ENCODE peak calls at places on chromosomes 12 and 14, in seven cellular contexts. U is PC-9, G is kidney epithelial cell, K is PC-3, Z is NB4, X is ovary, C is activated B cell treated with CpG ODN at 0.5 μM for 24 hours. V is an unnamed sample.

GRCh38 chr12:19739195-19739776 is 300.0 kb downstream of the AEBP2 start:
- DNase-seq in U (peak; percentile 23), G (peak; percentile 14), K (peak; percentile 71), Z (peak; percentile 87), X (no peak), C (no peak), V (no peak)

GRCh38 chr14:96626916-96627315 is 124.7 kb downstream of the PAPOLA start:
- DNase-seq in U (no peak), G (no peak), K (peak; percentile 28), Z (no peak), X (no peak), C (no peak), V (no peak)

GRCh38 chr12:41512531-41512930 is 324.4 kb downstream of the PDZRN4 start:
- DNase-seq in U (no peak), G (no peak), K (no peak), Z (no peak), X (no peak), C (no peak), V (no peak)

GRCh38 chr12:51326762-51327439 is 2.9 kb upstream of the BIN2 start:
- DNase-seq in U (peak; percentile 53), G (no peak), K (peak; percentile 36), Z (peak; percentile 99), X (no peak), C (no peak), V (no peak)

GRCh38 chr12:13342971-13343370 is 146.4 kb downstream of the EMP1 start:
- DNase-seq in U (no peak), G (no peak), K (no peak), Z (no peak), X (no peak), C (no peak), V (no peak)

GRCh38 chr14:73526036-73526984 is 10.6 kb upstream of the ACOT1 start:
- DNase-seq in U (peak; percentile 58), G (no peak), K (peak; percentile 97), Z (no peak), X (no peak), C (no peak), V (no peak)

GRCh38 chr12:92927055-92927435 is 2.0 kb downstream of the EEA1 start:
- DNase-seq in U (no peak), G (no peak), K (peak; percentile 56), Z (peak; percentile 61), X (no peak), C (no peak), V (no peak)

GRCh38 chr12:79689477-79690155 is 1.1 kb downstream of the PAWR start:
- DNase-seq in U (peak; percentile 31), G (no peak), K (peak; percentile 61), Z (no peak), X (peak; percentile 65), C (peak; percentile 56), V (no peak)

GRCh38 chr14:60266021-60266937 is 17.3 kb downstream of the PPM1A start:
- DNase-seq in U (no peak), G (no peak), K (peak; percentile 82), Z (peak; percentile 18), X (no peak), C (no peak), V (no peak)

GRCh38 chr14:36275741-36276140 is 44.7 kb downstream of the MBIP start:
- DNase-seq in U (no peak), G (no peak), K (no peak), Z (no peak), X (no peak), C (no peak), V (no peak)

GRCh38 chr12:41604830-41605229 is 416.7 kb downstream of the PDZRN4 start:
- DNase-seq in U (no peak), G (peak; percentile 86), K (no peak), Z (peak; percentile 73), X (no peak), C (no peak), V (no peak)

GRCh38 chr14:20935303-20935984 is 19.8 kb upstream of the RNASE2 start:
- DNase-seq in U (no peak), G (no peak), K (no peak), Z (no peak), X (no peak), C (no peak), V (no peak)

GRCh38 chr14:53696217-53696965 is 260.2 kb downstream of the BMP4 start:
- DNase-seq in U (peak; percentile 7), G (peak; percentile 23), K (peak; percentile 55), Z (no peak), X (no peak), C (no peak), V (no peak)

GRCh38 chr12:29242921-29243431 is 93.9 kb downstream of the FAR2 start:
- DNase-seq in U (no peak), G (no peak), K (no peak), Z (peak; percentile 95), X (no peak), C (no peak), V (no peak)

GRCh38 chr12:28536088-28536487 is 345.8 kb downstream of the CCDC91 start:
- DNase-seq in U (no peak), G (no peak), K (peak; percentile 44), Z (peak; percentile 74), X (no peak), C (no peak), V (no peak)

GRCh38 chr14:19902409-19902808 is 18.0 kb upstream of the OR4K5 start:
- DNase-seq in U (no peak), G (no peak), K (no peak), Z (peak; percentile 45), X (no peak), C (no peak), V (no peak)

GRCh38 chr12:119942386-119942785 is 46.6 kb upstream of the BICDL1 start:
- DNase-seq in U (no peak), G (no peak), K (no peak), Z (no peak), X (no peak), C (no peak), V (no peak)

GRCh38 chr12:5085896-5086295 is 42.2 kb downstream of the KCNA5 start:
- DNase-seq in U (no peak), G (peak; percentile 95), K (peak; percentile 51), Z (no peak), X (no peak), C (no peak), V (no peak)

GRCh38 chr14:24481622-24482324 is 26.3 kb downstream of the CMA1 start:
- DNase-seq in U (peak; percentile 3), G (no peak), K (peak; percentile 46), Z (peak; percentile 50), X (no peak), C (peak; percentile 27), V (peak; percentile 20)

DNA sequence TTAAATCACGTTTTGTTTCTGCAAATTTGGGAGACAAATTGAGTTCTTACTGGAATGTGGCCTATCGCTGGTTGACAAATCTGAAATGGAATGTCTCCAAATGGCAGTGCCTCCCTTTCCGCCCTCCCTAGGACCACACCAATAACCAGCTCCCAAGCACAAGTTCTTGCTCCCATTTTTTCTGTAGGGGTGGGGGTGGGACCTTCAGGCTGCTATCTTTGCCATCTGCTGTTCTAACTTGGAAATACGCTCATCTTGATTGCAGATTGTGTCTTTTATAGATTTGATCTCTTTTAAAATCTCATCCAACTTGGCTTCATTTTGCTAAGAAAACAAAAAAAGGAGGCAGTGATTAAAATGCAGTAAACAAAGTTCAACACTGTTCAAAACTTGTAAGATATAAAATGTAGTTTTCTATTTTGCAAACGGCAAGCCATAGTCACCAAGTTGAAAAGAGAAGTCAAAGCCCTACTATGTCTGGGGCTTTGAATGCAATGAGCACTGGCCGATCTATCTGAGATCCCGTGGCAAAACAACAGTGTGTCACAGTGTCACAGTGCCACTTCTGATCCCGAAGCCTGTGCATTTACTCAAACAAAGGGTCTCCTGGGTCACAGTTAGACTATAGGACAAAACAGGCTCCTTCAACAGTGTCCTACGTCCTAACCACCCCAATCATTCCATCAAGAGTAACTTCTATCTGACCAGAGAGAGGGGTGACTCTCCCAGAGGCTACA is 13.7 kb upstream of the SELPLG start:
- DNase-seq in U (no peak), G (no peak), K (no peak), Z (no peak), X (no peak), C (no peak), V (no peak)
- TF ChIP-seq CTCF in U (no peak), G (no peak), K (peak; percentile 47), Z (peak; percentile 23), X (no peak), C (no peak), V (no peak)

GRCh38 chr12:132554857-132555630 is 55.3 kb downstream of the LRCOL1 start:
- DNase-seq in U (no peak), G (no peak), K (no peak), Z (peak; percentile 83), X (no peak), C (no peak), V (no peak)
- TF ChIP-seq CTCF in U (peak; percentile 36), G (peak; percentile 47), K (peak; percentile 55), Z (peak; percentile 76), X (no peak), C (no peak), V (no peak)

DNA sequence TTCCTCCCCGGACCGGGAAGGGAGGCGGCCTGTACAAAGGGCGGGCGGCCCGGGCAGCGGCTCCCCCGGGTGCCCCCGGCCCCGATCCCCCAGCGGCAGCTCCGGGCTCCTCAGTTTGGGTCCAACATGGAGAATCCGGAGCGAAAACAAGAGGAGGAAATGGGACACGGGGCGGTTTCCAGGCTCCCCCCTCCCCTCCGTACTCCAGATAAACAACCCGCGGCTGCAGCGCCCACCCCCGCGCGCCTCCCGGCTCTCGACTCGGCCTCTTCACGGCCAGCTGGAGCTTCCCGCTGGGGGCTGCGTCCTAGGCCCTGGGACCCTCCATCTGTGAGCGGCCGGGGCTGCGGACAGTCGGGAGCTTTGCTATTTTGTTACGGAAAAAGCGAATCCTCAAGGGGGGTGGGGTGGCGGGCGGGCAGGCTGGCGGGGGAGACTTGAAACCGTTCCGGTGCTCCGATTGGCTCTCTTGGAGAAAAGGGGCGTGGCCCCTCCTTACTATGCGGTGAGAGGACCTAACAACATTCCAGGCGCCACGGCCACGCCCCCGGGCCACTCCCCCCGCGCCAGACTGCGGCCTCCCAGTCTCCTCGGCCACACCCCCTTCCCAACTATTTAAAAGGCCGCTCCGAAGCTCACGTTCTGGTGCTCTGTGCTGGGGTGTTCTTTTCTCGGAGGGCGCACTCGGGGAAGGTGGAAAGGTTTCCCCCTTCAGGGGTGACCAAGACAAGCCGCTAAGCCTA is at the start of gene CTDSP2:
- DNase-seq in U (peak; percentile 97), G (peak; percentile 88), K (peak; percentile 97), Z (peak; percentile 99), X (peak; percentile 99), C (peak; percentile 81), V (peak; percentile 90)
- TF ChIP-seq CTCF in U (no peak), G (no peak), K (no peak), Z (no peak), X (no peak), C (no peak), V (no peak)

GRCh38 chr12:116700066-116700465 is 37.8 kb downstream of the SPRING1 start:
- DNase-seq in U (no peak), G (no peak), K (no peak), Z (no peak), X (no peak), C (no peak), V (no peak)

GRCh38 chr12:116698554-116698953 is 39.3 kb downstream of the SPRING1 start:
- DNase-seq in U (no peak), G (no peak), K (no peak), Z (no peak), X (no peak), C (no peak), V (no peak)

GRCh38 chr12:116698131-116698495 is 39.8 kb downstream of the SPRING1 start:
- DNase-seq in U (peak; percentile 31), G (no peak), K (peak; percentile 79), Z (no peak), X (no peak), C (no peak), V (no peak)

GRCh38 chr12:116695464-116695725 is 42.5 kb downstream of the SPRING1 start:
- DNase-seq in U (no peak), G (no peak), K (no peak), Z (no peak), X (no peak), C (no peak), V (no peak)

GRCh38 chr12:116697305-116698130 is 40.4 kb downstream of the SPRING1 start:
- DNase-seq in U (peak; percentile 23), G (no peak), K (peak; percentile 58), Z (peak; percentile 68), X (no peak), C (no peak), V (no peak)
- TF ChIP-seq CTCF in U (no peak), G (peak; percentile 43), K (peak; percentile 64), Z (peak; percentile 57), X (no peak), C (no peak), V (no peak)